ENCODE peak calls at places on chromosome 5, in four cellular contexts. Q is HepG2, I is GM12878, W is upper lobe of left lung. D is an unnamed sample.

GRCh38 chr5:111562566-111562965 is 50.2 kb upstream of the STARD4 start:
- ATAC-seq in W (no peak), I (no peak), Q (no peak), D (no peak)

GRCh38 chr5:79086116-79086515 is 16.5 kb downstream of the BHMT2 start:
- ATAC-seq in Q (no peak), W (no peak), I (peak), D (no peak)

GRCh38 chr5:123455640-123456039 is 32.4 kb upstream of the CEP120 start:
- ATAC-seq in Q (no peak), W (no peak), I (peak), D (no peak)

GRCh38 chr5:146238973-146239372 is 35.6 kb downstream of the RBM27 start:
- ATAC-seq in I (peak), W (no peak), Q (no peak), D (no peak)

GRCh38 chr5:127970854-127971425 is 112.6 kb upstream of the SLC12A2 start:
- ATAC-seq in Q (no peak), W (no peak), I (no peak), D (no peak)

GRCh38 chr5:16095612-16096011 is 84.0 kb downstream of the MARCHF11 start:
- ATAC-seq in I (no peak), W (no peak), Q (no peak), D (no peak)

GRCh38 chr5:139246394-139246793 is 47.1 kb upstream of the MATR3 start:
- ATAC-seq in I (peak), Q (peak), W (peak), D (no peak)

GRCh38 chr5:150613991-150614650 is 26.3 kb upstream of the SYNPO start:
- ATAC-seq in Q (peak), W (no peak), I (no peak), D (no peak)

GRCh38 chr5:16881253-16881652 is 54.8 kb downstream of the MYO10 start:
- ATAC-seq in Q (peak), I (no peak), W (no peak), D (no peak)

GRCh38 chr5:148376198-148376597 is 7.6 kb upstream of the FBXO38 start:
- ATAC-seq in I (no peak), W (no peak), Q (no peak), D (no peak)

GRCh38 chr5:56840597-56840996 is 25.2 kb downstream of the MAP3K1 start:
- ATAC-seq in Q (no peak), I (peak), W (no peak), D (no peak)

GRCh38 chr5:33854733-33855151 is 37.0 kb downstream of the ADAMTS12 start:
- ATAC-seq in I (no peak), Q (peak), W (no peak), D (no peak)

GRCh38 chr5:18487928-18488480 is 853.7 kb downstream of the TAF11L14 start:
- ATAC-seq in I (peak), Q (no peak), W (no peak), D (no peak)

GRCh38 chr5:127335381-127335780 is 44.8 kb downstream of the MEGF10 start:
- ATAC-seq in W (no peak), Q (no peak), I (no peak), D (no peak)

GRCh38 chr5:75055727-75056144 is 3.4 kb upstream of the GCNT4 start:
- ATAC-seq in W (no peak), Q (no peak), I (no peak), D (no peak)

GRCh38 chr5:76601470-76601869 is 21.7 kb downstream of the F2RL2 start:
- ATAC-seq in W (peak), I (peak), Q (peak), D (no peak)

GRCh38 chr5:121853853-121854252 is 2.2 kb downstream of the FTMT start:
- ATAC-seq in Q (no peak), W (no peak), I (no peak), D (no peak)

GRCh38 chr5:155996123-155996522 is 330.8 kb upstream of the SGCD start:
- ATAC-seq in W (no peak), Q (no peak), I (no peak), D (no peak)

GRCh38 chr5:67350600-67351315 is 154.2 kb upstream of the CD180 start:
- ATAC-seq in I (no peak), Q (no peak), W (peak), D (peak)

GRCh38 chr5:140249536-140249935 is 53.4 kb downstream of the PFDN1 start:
- ATAC-seq in W (no peak), I (peak), Q (no peak), D (no peak)

GRCh38 chr5:133480366-133480765 is 132.0 kb downstream of the FSTL4 start:
- ATAC-seq in I (no peak), Q (no peak), W (no peak), D (no peak)

GRCh38 chr5:158978061-158978745 is 121.5 kb downstream of the EBF1 start:
- ATAC-seq in Q (no peak), W (no peak), I (no peak), D (no peak)

GRCh38 chr5:134149571-134150303 is 27.0 kb downstream of the SKP1 start:
- ATAC-seq in W (no peak), Q (peak), I (no peak), D (no peak)

GRCh38 chr5:83957188-83957587 is 236.5 kb upstream of the HAPLN1 start:
- ATAC-seq in Q (no peak), W (no peak), I (no peak), D (no peak)

GRCh38 chr5:169416583-169417196 is 115.8 kb upstream of the SLIT3 start:
- ATAC-seq in Q (no peak), W (peak), I (peak), D (peak)

GRCh38 chr5:113378081-113378480 is 56.7 kb downstream of the TSSK1B start:
- ATAC-seq in I (no peak), Q (no peak), W (no peak), D (no peak)

GRCh38 chr5:74415695-74416102 is 224.8 kb downstream of the ENC1 start:
- ATAC-seq in Q (peak), I (no peak), W (no peak), D (no peak)

GRCh38 chr5:470961-471749 is 28.2 kb downstream of the EXOC3 start:
- ATAC-seq in Q (no peak), I (no peak), W (no peak), D (no peak)

GRCh38 chr5:95907740-95908706 is 53.6 kb downstream of the ELL2 start:
- ATAC-seq in W (no peak), I (peak), Q (peak), D (no peak)

GRCh38 chr5:56666901-56667300 is 148.4 kb upstream of the MAP3K1 start:
- ATAC-seq in W (peak), Q (no peak), I (no peak), D (peak)

GRCh38 chr5:131296213-131296672 is 32.4 kb downstream of the CDC42SE2 start:
- ATAC-seq in Q (no peak), W (no peak), I (no peak), D (no peak)

GRCh38 chr5:17203329-17204132 is 13.9 kb upstream of the BASP1 start:
- ATAC-seq in Q (peak), I (peak), W (peak), D (peak)

GRCh38 chr5:174328626-174329299 is 283.3 kb downstream of the NSG2 start:
- ATAC-seq in Q (no peak), I (no peak), W (no peak), D (no peak)

GRCh38 chr5:122101636-122102285 is 23.7 kb upstream of the LOX start:
- ATAC-seq in Q (peak), I (peak), W (peak), D (peak)

GRCh38 chr5:178207183-178207916 is 3.0 kb downstream of the HNRNPAB start:
- ATAC-seq in W (no peak), Q (no peak), I (no peak), D (no peak)
- TF ChIP-seq EP300 in W (no peak), Q (no peak), I (no peak), D (no peak)

DNA sequence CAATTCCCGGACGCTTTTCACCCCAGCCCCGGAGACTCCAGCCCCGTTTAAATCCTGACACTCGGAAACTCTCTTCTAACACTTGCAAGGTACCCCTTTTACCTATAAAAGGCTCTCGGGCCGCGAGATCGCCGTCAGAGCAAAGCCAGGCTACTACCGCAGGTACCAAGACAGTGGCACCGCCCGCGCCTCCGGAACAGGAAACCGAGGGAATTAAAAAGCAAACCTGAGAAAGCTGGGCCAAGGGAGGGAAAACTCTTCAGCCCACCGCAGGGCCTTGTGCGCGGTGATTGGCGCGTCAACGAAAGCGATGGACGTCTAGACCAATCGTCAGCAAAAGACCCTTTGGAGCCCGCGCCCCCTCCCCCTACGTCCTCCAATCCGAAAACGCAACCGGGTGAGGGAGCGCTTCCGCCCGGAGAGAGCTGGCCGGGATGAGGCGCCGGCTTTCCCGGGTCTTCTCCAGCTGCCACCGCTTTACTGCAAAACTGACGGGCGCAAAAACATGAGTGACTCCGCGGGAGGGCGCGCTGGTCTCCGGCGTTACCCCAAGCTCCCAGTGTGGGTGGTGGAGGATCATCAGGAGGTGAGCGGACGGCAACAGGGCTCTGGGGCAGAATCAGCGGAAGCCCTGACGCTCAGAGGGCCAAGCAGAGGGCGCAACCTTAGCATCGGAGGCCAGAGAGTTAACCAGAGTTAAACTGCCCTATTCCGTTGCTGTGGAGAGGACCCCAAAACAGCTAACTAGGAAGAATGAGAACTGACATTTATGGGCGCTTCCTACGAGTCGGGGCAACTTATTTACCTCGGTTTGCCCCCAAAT is at the start of the genes C5orf22 and DROSHA:
- ATAC-seq in W (peak), I (peak), Q (peak), D (peak)
- TF ChIP-seq POLR2A in W (no peak), I (peak), Q (peak), D (peak)

GRCh38 chr5:142492781-142493281 is 168.0 kb upstream of the SPRY4 start:
- ATAC-seq in Q (no peak), W (no peak), I (no peak), D (peak)
- TF ChIP-seq EP300 in Q (no peak), W (no peak), I (no peak), D (no peak)

GRCh38 chr5:149432861-149433462 is 53.9 kb upstream of the IL17B start:
- ATAC-seq in Q (no peak), I (no peak), W (no peak), D (peak)
- TF ChIP-seq POLR2A in Q (no peak), I (no peak), W (no peak), D (no peak)

D was measured in gastroesophageal sphincter.